ENCODE peak calls at places on chromosomes 3 and 15, in four cellular contexts. I is WERI-Rb-1, O is lower lobe of right lung, N is AG09319. Y is an unnamed sample.

GRCh38 chr15:99707481-99708270 is 25.6 kb downstream of the LYSMD4 start:
- DNase-seq in N (peak), I (no peak), O (no peak), Y (no peak)

GRCh38 chr15:36590838-36591237 is 11.4 kb downstream of the CDIN1 start:
- DNase-seq in O (no peak), I (no peak), N (no peak), Y (no peak)

GRCh38 chr3:106457278-106458210 is 588.7 kb upstream of the CBLB start:
- DNase-seq in N (peak), O (no peak), I (no peak), Y (peak)

GRCh38 chr3:8327739-8328138 is 173.9 kb upstream of the LMCD1 start:
- DNase-seq in O (no peak), N (no peak), I (no peak), Y (no peak)

GRCh38 chr3:181567446-181568075 is 144.2 kb upstream of the SOX2 start:
- DNase-seq in I (no peak), O (no peak), N (no peak), Y (no peak)

GRCh38 chr3:134801204-134801958 is 6.3 kb downstream of the EPHB1 start:
- DNase-seq in O (no peak), I (peak), N (no peak), Y (no peak)

GRCh38 chr3:190589326-190589725 is 75.4 kb downstream of the IL1RAP start:
- DNase-seq in N (no peak), I (no peak), O (no peak), Y (no peak)

GRCh38 chr15:60936186-60936585 is 292.9 kb downstream of the RORA start:
- DNase-seq in N (no peak), O (no peak), I (no peak), Y (no peak)

GRCh38 chr3:55180936-55181535 is 253.2 kb upstream of the LRTM1 start:
- DNase-seq in O (no peak), I (peak), N (no peak), Y (peak)

GRCh38 chr3:151589311-151589710 is 128.4 kb upstream of the IGSF10 start:
- DNase-seq in I (no peak), O (no peak), N (no peak), Y (no peak)

GRCh38 chr15:61137139-61137792 is 91.8 kb downstream of the RORA start:
- DNase-seq in O (no peak), N (no peak), I (no peak), Y (no peak)

GRCh38 chr3:10548997-10549396 is 43.6 kb upstream of the ATP2B2 start:
- DNase-seq in O (no peak), I (no peak), N (no peak), Y (no peak)

GRCh38 chr15:56040081-56041035 is 46.9 kb upstream of the NEDD4 start:
- DNase-seq in O (peak), N (peak), I (no peak), Y (no peak)

GRCh38 chr3:147619925-147620580 is 210.9 kb downstream of the ZIC1 start:
- DNase-seq in N (no peak), O (no peak), I (no peak), Y (no peak)

GRCh38 chr3:147618636-147619035 is 209.5 kb downstream of the ZIC1 start:
- DNase-seq in N (no peak), I (no peak), O (no peak), Y (no peak)

GRCh38 chr3:147613710-147614109 is 204.5 kb downstream of the ZIC1 start:
- DNase-seq in I (peak), O (no peak), N (no peak), Y (no peak)

GRCh38 chr3:147614210-147614609 is 205.0 kb downstream of the ZIC1 start:
- DNase-seq in N (no peak), I (no peak), O (no peak), Y (no peak)

DNA sequence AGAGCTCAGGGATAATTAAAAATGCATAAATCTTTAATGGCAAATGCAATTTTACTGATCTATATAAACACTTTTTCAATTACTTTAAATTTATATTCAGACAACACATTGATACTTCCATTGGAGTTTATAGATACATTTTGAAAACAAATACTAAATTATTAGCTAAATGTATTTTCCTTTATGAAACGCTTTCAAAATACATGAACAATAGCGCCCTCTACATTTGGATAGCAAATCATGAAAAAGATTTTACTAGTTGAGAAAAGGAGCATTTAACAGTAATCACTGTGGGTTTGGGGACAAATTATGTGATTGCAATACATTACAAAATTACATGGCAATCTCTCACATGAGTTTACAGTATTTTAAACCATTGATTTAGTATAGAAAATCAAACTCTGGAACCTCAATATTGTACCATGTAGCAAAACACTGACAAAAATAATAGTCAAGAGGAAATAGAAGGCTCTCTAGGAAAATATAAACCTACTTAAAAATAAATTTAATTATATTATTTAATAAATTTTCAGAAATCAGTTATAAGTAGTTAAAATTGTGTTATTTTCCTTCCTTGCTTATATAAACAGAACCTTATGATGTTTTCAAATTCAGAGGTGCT is 207.9 kb downstream of the ZIC1 start:
- DNase-seq in I (no peak), O (no peak), N (no peak), Y (no peak)
- TF ChIP-seq CTCF in I (no peak), O (peak), N (peak), Y (peak)

GRCh38 chr3:30139283-30139682 is 467.1 kb upstream of the TGFBR2 start:
- DNase-seq in N (no peak), O (no peak), I (no peak), Y (no peak)

GRCh38 chr3:30130391-30130790 is 476.0 kb upstream of the TGFBR2 start:
- DNase-seq in O (no peak), I (no peak), N (no peak), Y (no peak)

GRCh38 chr3:30131171-30131570 is 475.2 kb upstream of the TGFBR2 start:
- DNase-seq in I (no peak), N (no peak), O (no peak), Y (no peak)

GRCh38 chr3:30140356-30140755 is 466.0 kb upstream of the TGFBR2 start:
- DNase-seq in N (no peak), I (no peak), O (no peak), Y (no peak)

DNA sequence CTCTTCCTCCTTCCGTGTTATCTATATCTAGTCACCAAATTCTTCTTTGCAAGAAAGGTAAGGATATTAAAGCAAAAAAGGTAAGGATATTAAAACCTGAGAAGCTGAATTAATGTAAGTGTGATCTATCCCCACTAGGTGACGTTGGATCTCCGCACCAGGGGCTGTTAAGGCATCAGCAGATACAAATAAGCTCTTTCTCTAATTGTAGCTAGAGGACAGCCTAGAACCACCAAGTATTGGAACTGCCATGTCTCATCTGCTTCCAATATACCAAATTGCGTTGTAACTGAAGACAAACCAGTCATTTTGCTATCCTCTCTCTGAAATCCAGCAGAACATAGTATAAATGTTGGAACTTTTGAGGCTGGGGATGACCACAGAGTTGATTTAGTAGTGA is 471.2 kb upstream of the TGFBR2 start:
- DNase-seq in I (no peak), N (no peak), O (no peak), Y (no peak)
- TF ChIP-seq CTCF in I (no peak), N (peak), O (no peak), Y (peak)

GRCh38 chr3:187066228-187066995 is 72.9 kb downstream of the RPL39L start:
- DNase-seq in O (no peak), N (no peak), I (peak), Y (peak)
- TF ChIP-seq CTCF in O (peak), N (peak), I (peak), Y (peak)

GRCh38 chr3:114453296-114453888 is 159.6 kb downstream of the TIGIT start:
- DNase-seq in N (no peak), O (no peak), I (no peak), Y (no peak)

GRCh38 chr3:114455432-114455831 is 161.6 kb downstream of the TIGIT start:
- DNase-seq in I (no peak), O (no peak), N (no peak), Y (no peak)

GRCh38 chr3:114456742-114457141 is 162.9 kb downstream of the TIGIT start:
- DNase-seq in N (no peak), I (no peak), O (no peak), Y (no peak)

GRCh38 chr3:114452176-114452744 is 158.4 kb downstream of the TIGIT start:
- DNase-seq in O (no peak), N (no peak), I (no peak), Y (no peak)

DNA sequence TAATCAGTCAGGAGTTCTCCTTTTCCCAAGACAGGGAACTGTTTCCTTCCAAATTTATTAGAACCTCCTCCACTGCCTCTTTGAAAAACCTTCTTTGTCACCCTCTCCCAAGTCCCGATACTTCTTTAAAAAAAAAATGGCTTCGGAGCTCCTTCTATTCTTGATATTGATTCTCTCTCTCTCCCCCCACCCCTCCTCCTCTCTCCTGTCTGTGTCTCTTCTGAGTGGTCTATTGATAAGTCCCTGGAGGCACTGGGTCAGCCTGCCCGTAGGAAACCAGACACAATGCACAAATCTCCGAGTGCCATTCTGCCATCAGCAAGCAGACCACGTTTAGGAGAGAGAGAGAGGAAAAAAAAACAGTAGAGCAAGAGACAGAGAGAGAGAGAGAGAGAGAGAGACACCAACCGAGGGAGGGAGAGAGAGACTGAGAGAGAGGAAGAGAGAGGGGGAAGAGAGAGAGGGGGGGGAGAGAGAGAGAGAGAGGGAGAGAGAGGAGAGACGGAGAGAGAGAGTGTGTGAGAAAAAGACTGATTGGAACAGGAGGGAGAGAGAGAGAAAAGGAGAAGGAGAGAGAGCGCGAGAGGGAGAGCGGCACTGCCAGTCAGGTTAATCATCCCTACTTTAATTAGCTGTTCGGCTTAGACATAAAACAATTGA is 160.9 kb downstream of the TIGIT start:
- DNase-seq in I (no peak), N (no peak), O (no peak), Y (no peak)
- TF ChIP-seq CTCF in I (no peak), N (no peak), O (no peak), Y (no peak)

Y was measured in endodermal cell.